ENCODE peak calls at places on chromosomes 1 and 21, in seven cellular contexts. G is GM23338; P is mesendoderm; M is CD4-positive, alpha-beta memory T cell; I is stomach; Q is Panc1; Y is neuronal stem cell. K is an unnamed sample.
A peak's percentile ranks its signal among the peaks of the same experiment; 100 is the strongest.

GRCh38 chr1:186806477-186806876 is 22.3 kb upstream of the PLA2G4A start:
- DNase-seq in G (peak; percentile 63), P (peak; percentile 55), M (no peak), I (no peak), Q (no peak), Y (no peak), K (no peak)

GRCh38 chr1:165117482-165117881 is 239.0 kb downstream of the LMX1A start:
- DNase-seq in G (peak; percentile 68), P (peak; percentile 61), M (no peak), I (no peak), Q (no peak), Y (peak; percentile 21), K (no peak)

GRCh38 chr1:47179023-47179987 is 10.5 kb downstream of the PDZK1IP1 start:
- DNase-seq in G (peak; percentile 97), P (peak; percentile 99), M (peak; percentile 58), I (peak; percentile 90), Q (peak; percentile 74), Y (peak; percentile 83), K (peak; percentile 85)

GRCh38 chr1:176241385-176242015 is 34.4 kb upstream of the COP1 start:
- DNase-seq in G (peak; percentile 8), P (peak; percentile 88), M (no peak), I (no peak), Q (peak; percentile 43), Y (no peak), K (no peak)

GRCh38 chr1:8343464-8344001 is 25.6 kb downstream of the SLC45A1 start:
- DNase-seq in G (no peak), P (no peak), M (no peak), I (peak; percentile 76), Q (peak; percentile 81), Y (no peak), K (no peak)

GRCh38 chr1:46133181-46133658 is 791 bp upstream of the PIK3R3 start:
- DNase-seq in G (no peak), P (no peak), M (no peak), I (no peak), Q (no peak), Y (no peak), K (no peak)

GRCh38 chr1:78061825-78062523 is 16.2 kb downstream of the GIPC2 start:
- DNase-seq in G (no peak), P (no peak), M (no peak), I (no peak), Q (no peak), Y (no peak), K (no peak)

GRCh38 chr1:81179239-81179638 is 621.5 kb upstream of the ADGRL2 start:
- DNase-seq in G (no peak), P (no peak), M (no peak), I (no peak), Q (no peak), Y (no peak), K (peak; percentile 95)

GRCh38 chr1:12541274-12542137 is 76.5 kb downstream of the DHRS3 start:
- DNase-seq in G (no peak), P (peak; percentile 24), M (no peak), I (no peak), Q (no peak), Y (no peak), K (no peak)

GRCh38 chr1:154546264-154547043 is 12.0 kb downstream of the UBE2Q1 start:
- DNase-seq in G (peak; percentile 88), P (peak; percentile 85), M (peak; percentile 52), I (peak; percentile 51), Q (no peak), Y (peak; percentile 52), K (peak; percentile 61)

GRCh38 chr21:46284077-46284644 is 1.2 kb downstream of the MCM3AP start:
- DNase-seq in G (no peak), P (no peak), M (no peak), I (no peak), Q (no peak), Y (no peak), K (peak; percentile 42)

GRCh38 chr1:187516874-187517273 is 688.1 kb downstream of the PLA2G4A start:
- DNase-seq in G (no peak), P (no peak), M (no peak), I (no peak), Q (no peak), Y (no peak), K (no peak)

GRCh38 chr1:180155202-180155682 is 573 bp downstream of the QSOX1 start:
- DNase-seq in G (peak; percentile 54), P (peak; percentile 44), M (no peak), I (no peak), Q (no peak), Y (no peak), K (peak; percentile 30)

GRCh38 chr1:61337981-61338848 is 255.9 kb downstream of the NFIA start:
- DNase-seq in G (peak; percentile 69), P (peak; percentile 90), M (no peak), I (peak; percentile 73), Q (no peak), Y (peak; percentile 36), K (peak; percentile 62)

GRCh38 chr1:208329291-208329690 is 85.1 kb upstream of the PLXNA2 start:
- DNase-seq in G (no peak), P (no peak), M (no peak), I (no peak), Q (no peak), Y (no peak), K (no peak)

GRCh38 chr1:208333676-208334075 is 89.5 kb upstream of the PLXNA2 start:
- DNase-seq in G (no peak), P (no peak), M (no peak), I (no peak), Q (no peak), Y (no peak), K (no peak)

GRCh38 chr1:208332774-208333126 is 88.6 kb upstream of the PLXNA2 start:
- DNase-seq in G (no peak), P (no peak), M (no peak), I (no peak), Q (no peak), Y (no peak), K (no peak)

GRCh38 chr1:208335386-208335785 is 91.2 kb upstream of the PLXNA2 start:
- DNase-seq in G (peak; percentile 7), P (no peak), M (no peak), I (no peak), Q (no peak), Y (peak; percentile 58), K (no peak)

GRCh38 chr1:208332036-208332773 is 88.0 kb upstream of the PLXNA2 start:
- DNase-seq in G (no peak), P (no peak), M (no peak), I (no peak), Q (no peak), Y (no peak), K (no peak)
- H3K4me3 ChIP-seq in G (no peak overlapping the region), P (no peak overlapping the region), M (no peak overlapping the region), I (no peak overlapping the region), Q (no peak overlapping the region), Y (no peak overlapping the region), K (no peak overlapping the region)

GRCh38 chr1:14326857-14327256 is 271.6 kb upstream of the KAZN start:
- DNase-seq in G (no peak), P (no peak), M (no peak), I (no peak), Q (no peak), Y (no peak), K (no peak)
- H3K4me1 ChIP-seq in G (no peaks in the 10 kb centered on the region), P (no peaks in the 10 kb centered on the region), M (no peaks in the 10 kb centered on the region), I (no peaks in the 10 kb centered on the region), Q (no peaks in the 10 kb centered on the region), Y (no peaks in the 10 kb centered on the region), K (no peaks in the 10 kb centered on the region)

DNA sequence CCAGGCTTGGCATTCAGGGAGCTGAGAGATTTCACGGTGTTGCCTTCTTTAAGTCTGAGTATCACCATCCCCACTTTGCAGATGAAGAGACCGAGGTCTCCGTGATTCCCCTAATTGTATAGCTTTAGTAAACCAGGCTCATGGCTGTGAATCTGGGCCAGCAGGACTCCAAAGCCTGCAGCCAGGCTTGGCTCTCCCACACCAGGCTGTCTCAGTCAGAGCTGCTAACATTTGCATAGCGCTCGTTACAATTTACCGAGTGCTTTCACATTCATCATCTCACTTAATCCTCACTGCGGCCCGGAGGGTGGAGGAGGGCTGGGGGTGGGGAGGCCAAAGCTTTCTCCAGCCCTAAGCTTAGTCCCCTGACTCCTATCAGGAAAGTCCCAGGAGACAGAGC is 11.7 kb downstream of the C1orf94 start:
- DNase-seq in G (peak; percentile 89), P (peak; percentile 77), M (no peak), I (no peak), Q (no peak), Y (no peak), K (no peak)
- H3K4me3 ChIP-seq in G (peak overlapping the region; percentile 21), P (no peak overlapping the region), M (no peak overlapping the region), I (no peak overlapping the region), Q (no peak overlapping the region), Y (no peak overlapping the region), K (no peak overlapping the region)

DNA sequence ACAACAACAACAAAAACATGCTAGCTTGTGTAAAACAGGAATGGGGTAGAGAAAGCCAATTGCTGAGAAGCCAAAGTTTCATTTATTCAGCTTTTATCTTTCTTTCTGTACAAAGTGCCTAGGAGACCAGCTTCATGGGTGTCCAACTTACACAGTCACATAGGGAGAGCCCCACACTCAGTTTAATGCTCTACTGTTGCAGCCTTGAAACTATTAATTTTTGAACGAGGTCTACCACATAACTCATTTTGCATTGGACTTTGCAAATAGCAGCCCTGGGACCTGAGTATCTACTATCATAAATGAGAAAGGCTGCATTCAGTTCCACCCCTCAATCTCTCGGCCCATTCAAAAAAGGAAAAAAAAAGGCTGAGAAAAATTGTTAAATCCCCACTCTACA is 98.8 kb downstream of the ZNF644 start:
- DNase-seq in G (no peak), P (no peak), M (no peak), I (no peak), Q (no peak), Y (no peak), K (no peak)
- H3K4me1 ChIP-seq in G (peaks cover 66% of the 10 kb centered on the region), P (peaks cover 5% of the 10 kb centered on the region), M (peaks cover 86% of the 10 kb centered on the region), I (peaks cover 85% of the 10 kb centered on the region), Q (peaks cover 14% of the 10 kb centered on the region), Y (peaks cover 11% of the 10 kb centered on the region), K (no peaks in the 10 kb centered on the region)

GRCh38 chr1:24688033-24688432 is 44.9 kb downstream of the SRRM1 start:
- DNase-seq in G (no peak), P (no peak), M (no peak), I (no peak), Q (no peak), Y (no peak), K (no peak)
- H3K4me3 ChIP-seq in G (no peak overlapping the region), P (no peak overlapping the region), M (no peak overlapping the region), I (no peak overlapping the region), Q (no peak overlapping the region), Y (no peak overlapping the region), K (no peak overlapping the region)

GRCh38 chr1:41497631-41498030 is 13.1 kb upstream of the EDN2 start:
- DNase-seq in G (no peak), P (no peak), M (no peak), I (no peak), Q (no peak), Y (no peak), K (no peak)
- H3K4me1 ChIP-seq in G (peaks cover 12% of the 10 kb centered on the region), P (peaks cover 13% of the 10 kb centered on the region), M (no peaks in the 10 kb centered on the region), I (peaks cover 66% of the 10 kb centered on the region), Q (peaks cover 9% of the 10 kb centered on the region), Y (peaks cover 21% of the 10 kb centered on the region), K (peaks cover 3% of the 10 kb centered on the region)

DNA sequence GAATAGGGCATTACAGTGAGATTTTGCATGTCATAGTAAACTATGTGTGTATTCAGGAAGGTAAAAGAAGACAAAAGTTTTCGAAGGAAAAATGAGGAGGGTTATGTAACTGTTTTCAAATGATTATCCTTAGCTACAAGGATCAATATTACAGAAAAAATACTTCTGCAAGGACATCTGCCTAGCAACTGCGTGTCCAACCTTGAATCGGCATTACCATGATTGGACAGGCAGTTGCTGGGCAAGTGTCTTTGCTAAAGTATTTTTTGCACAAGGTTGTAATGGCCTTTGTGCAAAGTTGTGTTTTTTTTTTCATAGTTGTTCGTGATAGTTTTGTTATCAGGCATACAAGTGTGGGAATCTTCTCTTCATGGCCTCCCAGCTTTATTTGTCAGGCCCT is 136.8 kb downstream of the FASLG start:
- DNase-seq in G (no peak), P (no peak), M (no peak), I (no peak), Q (no peak), Y (no peak), K (no peak)
- H3K4me3 ChIP-seq in G (no peak overlapping the region), P (no peak overlapping the region), M (no peak overlapping the region), I (no peak overlapping the region), Q (no peak overlapping the region), Y (no peak overlapping the region), K (no peak overlapping the region)

GRCh38 chr1:204623365-204623893 is 62.1 kb downstream of the LRRN2 start:
- DNase-seq in G (no peak), P (peak; percentile 59), M (no peak), I (no peak), Q (no peak), Y (peak; percentile 26), K (peak; percentile 91)
- H3K4me1 ChIP-seq in G (no peaks in the 10 kb centered on the region), P (peaks cover 2% of the 10 kb centered on the region), M (no peaks in the 10 kb centered on the region), I (peaks cover 4% of the 10 kb centered on the region), Q (peaks cover 16% of the 10 kb centered on the region), Y (peaks cover 24% of the 10 kb centered on the region), K (peaks cover 10% of the 10 kb centered on the region)

K was measured in small intestine.